ENCODE peak calls at places on chromosome 1, in nine cellular contexts. Y, K, H, A, N, C, W, O and B are unnamed samples.

GRCh38 chr1:53328490-53329182 is 766 bp upstream of the LRP8 start:
- DNase-seq in Y (no peak), K (peak; percentile 4), H (no peak), A (no peak), N (peak; percentile 75), C (no peak), W (no peak), O (no peak), B (no peak)

GRCh38 chr1:234478481-234479309 is at the start of gene TARBP1:
- DNase-seq in Y (peak; percentile 71), K (no peak), H (peak; percentile 90), A (peak; percentile 87), N (peak; percentile 91), C (peak; percentile 91), W (peak; percentile 61), O (peak; percentile 33), B (peak; percentile 67)

GRCh38 chr1:24688621-24689195 is 45.6 kb downstream of the SRRM1 start:
- DNase-seq in Y (peak; percentile 80), K (peak; percentile 82), H (peak; percentile 83), A (peak; percentile 85), N (peak; percentile 74), C (peak; percentile 83), W (peak; percentile 71), O (peak; percentile 76), B (peak; percentile 46)

GRCh38 chr1:33099290-33100118 is 18.6 kb downstream of the AZIN2 start:
- DNase-seq in Y (peak; percentile 97), K (no peak), H (peak; percentile 74), A (peak; percentile 17), N (peak; percentile 94), C (no peak), W (no peak), O (no peak), B (no peak)

GRCh38 chr1:244053831-244054230 is 2.7 kb downstream of the ZBTB18 start:
- DNase-seq in Y (no peak), K (peak; percentile 82), H (no peak), A (no peak), N (no peak), C (no peak), W (peak; percentile 48), O (no peak), B (no peak)

GRCh38 chr1:84541679-84542078 is 32.6 kb downstream of the CTBS start:
- DNase-seq in Y (peak; percentile 14), K (no peak), H (no peak), A (no peak), N (peak; percentile 14), C (no peak), W (no peak), O (no peak), B (no peak)

GRCh38 chr1:172746091-172746949 is 87.4 kb downstream of the FASLG start:
- DNase-seq in Y (peak; percentile 100), K (no peak), H (peak; percentile 70), A (no peak), N (peak; percentile 85), C (no peak), W (no peak), O (no peak), B (no peak)

GRCh38 chr1:82565546-82565945 is 764.8 kb downstream of the ADGRL2 start:
- DNase-seq in Y (peak; percentile 7), K (no peak), H (no peak), A (peak; percentile 3), N (no peak), C (no peak), W (no peak), O (no peak), B (no peak)

GRCh38 chr1:100750002-100750885 is 30.7 kb downstream of the VCAM1 start:
- DNase-seq in Y (no peak), K (no peak), H (no peak), A (no peak), N (no peak), C (peak; percentile 10), W (no peak), O (no peak), B (no peak)

GRCh38 chr1:9996624-9997582 is at the start of gene RBP7:
- DNase-seq in Y (peak; percentile 23), K (no peak), H (peak; percentile 26), A (peak; percentile 22), N (no peak), C (peak; percentile 37), W (no peak), O (no peak), B (no peak)

GRCh38 chr1:5977494-5978444 is 14.5 kb downstream of the NPHP4 start:
- DNase-seq in Y (no peak), K (peak; percentile 18), H (no peak), A (no peak), N (no peak), C (no peak), W (no peak), O (no peak), B (no peak)

GRCh38 chr1:154987326-154987725 is 4.2 kb downstream of the FLAD1 start:
- DNase-seq in Y (no peak), K (no peak), H (no peak), A (no peak), N (no peak), C (no peak), W (no peak), O (no peak), B (no peak)

GRCh38 chr1:229093546-229094336 is 177.2 kb upstream of the RAB4A start:
- DNase-seq in Y (peak; percentile 92), K (no peak), H (peak; percentile 57), A (no peak), N (no peak), C (no peak), W (no peak), O (no peak), B (no peak)

GRCh38 chr1:60573121-60573520 is 499.6 kb upstream of the C1orf87 start:
- DNase-seq in Y (peak; percentile 87), K (no peak), H (no peak), A (no peak), N (no peak), C (no peak), W (no peak), O (no peak), B (no peak)

GRCh38 chr1:41631971-41632370 is 147.5 kb upstream of the EDN2 start:
- DNase-seq in Y (peak; percentile 63), K (no peak), H (no peak), A (no peak), N (no peak), C (no peak), W (no peak), O (no peak), B (no peak)

GRCh38 chr1:115495603-115496002 is 146.2 kb upstream of the VANGL1 start:
- DNase-seq in Y (peak; percentile 60), K (no peak), H (no peak), A (no peak), N (no peak), C (no peak), W (no peak), O (no peak), B (no peak)

GRCh38 chr1:109620396-109620817 is 770 bp downstream of the AMPD2 start:
- DNase-seq in Y (peak; percentile 40), K (no peak), H (peak; percentile 68), A (peak; percentile 46), N (no peak), C (no peak), W (no peak), O (peak; percentile 49), B (no peak)

GRCh38 chr1:1121611-1122077 is 5.8 kb upstream of the C1orf159 start:
- DNase-seq in Y (no peak), K (no peak), H (no peak), A (no peak), N (no peak), C (no peak), W (no peak), O (no peak), B (no peak)

GRCh38 chr1:55155522-55155921 is 59.6 kb downstream of the USP24 start:
- DNase-seq in Y (peak; percentile 50), K (peak; percentile 70), H (no peak), A (peak; percentile 13), N (no peak), C (no peak), W (no peak), O (no peak), B (no peak)

DNA sequence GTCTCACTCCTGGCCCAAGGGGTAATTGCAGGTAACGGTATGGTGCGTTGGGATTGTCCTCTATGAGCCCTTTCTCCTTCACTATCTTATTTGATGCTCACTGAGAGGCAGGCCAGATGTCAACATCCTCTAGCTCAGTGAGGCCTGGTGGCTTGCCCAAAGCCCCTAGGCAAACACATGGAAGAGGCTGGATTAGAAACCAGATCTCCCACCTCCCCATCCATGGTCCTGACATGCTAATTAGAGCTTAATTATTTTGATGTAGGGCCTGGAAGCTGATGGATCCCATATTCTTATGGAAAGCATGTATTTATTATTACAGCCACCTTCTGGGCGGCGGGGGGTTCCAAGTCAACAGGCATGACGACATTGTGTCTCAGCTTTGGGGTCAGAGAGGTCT is 6.1 kb downstream of the SMPDL3B start:
- DNase-seq in Y (no peak), K (no peak), H (no peak), A (no peak), N (no peak), C (no peak), W (no peak), O (no peak), B (no peak)
- TF ChIP-seq CTCF in Y (no peak), K (no peak), H (no peak), A (no peak), N (no peak), C (no peak), W (no peak), O (no peak), B (no peak)

DNA sequence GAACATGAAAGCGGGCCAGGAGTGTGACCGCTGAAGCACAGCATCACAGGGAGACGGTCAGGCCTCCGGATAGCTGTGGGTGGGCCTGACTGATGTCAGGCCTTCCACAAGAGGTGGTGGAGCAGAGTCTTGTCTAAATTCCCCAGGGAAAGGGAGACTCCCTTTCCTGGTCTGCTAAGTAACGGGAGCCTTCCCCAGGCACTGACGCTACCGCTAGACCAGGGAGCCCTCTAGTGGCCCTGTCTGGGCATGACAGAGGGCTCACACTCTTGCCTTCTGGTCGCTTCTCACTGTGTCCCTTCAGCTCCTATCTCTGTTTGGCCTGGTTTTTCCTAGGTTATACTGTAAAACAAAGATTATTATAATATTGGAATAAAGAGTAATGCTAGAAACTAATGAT is 36.5 kb downstream of the ZNF695 start:
- DNase-seq in Y (peak; percentile 31), K (no peak), H (peak; percentile 63), A (peak; percentile 1), N (peak; percentile 63), C (peak; percentile 80), W (no peak), O (peak; percentile 36), B (no peak)
- TF ChIP-seq CTCF in Y (peak; percentile 56), K (peak; percentile 71), H (peak; percentile 52), A (peak; percentile 80), N (peak; percentile 85), C (peak; percentile 93), W (peak; percentile 53), O (peak; percentile 67), B (peak; percentile 26)

DNA sequence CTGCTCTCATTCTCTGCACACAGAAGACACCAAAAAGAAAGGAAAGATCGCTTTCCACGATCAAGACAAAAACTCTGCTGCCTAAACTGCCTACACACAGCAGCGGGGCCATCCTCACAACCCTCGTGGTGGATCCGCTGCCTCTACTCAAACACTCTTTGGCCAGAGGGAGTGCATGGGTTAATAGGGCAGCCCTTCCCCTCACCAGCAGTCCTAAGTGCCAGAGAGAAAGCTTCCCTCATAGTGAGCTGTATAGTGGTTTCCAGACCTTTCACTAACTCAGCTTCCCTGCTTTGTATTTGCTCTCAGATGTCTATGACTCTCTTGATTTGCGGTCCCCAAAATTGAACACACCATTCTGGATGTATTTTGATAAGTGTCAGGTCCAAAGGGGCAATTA is 30.9 kb downstream of the GPR161 start:
- DNase-seq in Y (no peak), K (no peak), H (no peak), A (no peak), N (no peak), C (no peak), W (no peak), O (no peak), B (no peak)
- TF ChIP-seq CTCF in Y (no peak), K (no peak), H (no peak), A (no peak), N (no peak), C (no peak), W (no peak), O (no peak), B (no peak)

GRCh38 chr1:199463521-199464127 is 563.9 kb upstream of the NR5A2 start:
- DNase-seq in Y (peak; percentile 67), K (no peak), H (peak; percentile 61), A (peak; percentile 22), N (peak; percentile 80), C (peak; percentile 86), W (no peak), O (no peak), B (no peak)
- TF ChIP-seq CTCF in Y (peak; percentile 74), K (no peak), H (peak; percentile 59), A (peak; percentile 77), N (peak; percentile 66), C (peak; percentile 97), W (peak; percentile 68), O (no peak), B (peak; percentile 57)